ENCODE peak calls at places on chromosomes 2 and 18, in ten cellular contexts. G is A549; P is amygdala; M is NCI-H1694 treated with DMSO at 0.1 percent for 48 hours; C is GM23248; V is frontal cortex; Z is endodermal cell; O is NCI-H345; A is stimulated activated naive CD8-positive, alpha-beta T cell treated with anti-CD3 and anti-CD28 coated beads, Interleukin-15, Interleukin-2, amounts not matched to agents 100 U/mL and 50 U/mL, for 24 hours; U is upper lobe of right lung. W is an unnamed sample.
A peak's percentile ranks its signal among the peaks of the same experiment; 100 is the strongest.

GRCh38 chr2:43057742-43058706 is 168.4 kb downstream of the ZFP36L2 start:
- DNase-seq in G (no peak), P (no peak), M (no peak), C (no peak), V (no peak), Z (peak; percentile 65), O (no peak), A (no peak), U (no peak), W (no peak)

GRCh38 chr2:237254369-237254861 is 159.5 kb downstream of the COL6A3 start:
- DNase-seq in G (no peak), P (no peak), M (no peak), C (peak; percentile 68), V (no peak), Z (no peak), O (no peak), A (no peak), U (no peak), W (no peak)

GRCh38 chr18:12369211-12369610 is 7.8 kb downstream of the AFG3L2 start:
- DNase-seq in G (no peak), P (no peak), M (no peak), C (no peak), V (no peak), Z (no peak), O (no peak), A (no peak), U (no peak), W (no peak)

GRCh38 chr18:37161491-37161890 is 332.6 kb downstream of the KIAA1328 start:
- DNase-seq in G (no peak), P (no peak), M (no peak), C (no peak), V (no peak), Z (no peak), O (no peak), A (no peak), U (no peak), W (no peak)

GRCh38 chr2:241272298-241272721 is 43.2 kb downstream of the HDLBP start:
- DNase-seq in G (peak; percentile 19), P (no peak), M (no peak), C (peak; percentile 78), V (no peak), Z (peak; percentile 73), O (no peak), A (peak; percentile 35), U (peak; percentile 80), W (no peak)

GRCh38 chr18:47931707-47932103 is 1.2 kb upstream of the SMAD2 start:
- DNase-seq in G (peak; percentile 76), P (no peak), M (peak; percentile 83), C (peak; percentile 20), V (no peak), Z (no peak), O (peak; percentile 78), A (peak; percentile 30), U (peak; percentile 65), W (peak; percentile 34)

GRCh38 chr2:143433158-143433557 is 303.9 kb downstream of the ARHGAP15 start:
- DNase-seq in G (no peak), P (no peak), M (no peak), C (no peak), V (no peak), Z (no peak), O (no peak), A (no peak), U (no peak), W (no peak)

GRCh38 chr2:224077773-224078507 is 38.9 kb upstream of the SERPINE2 start:
- DNase-seq in G (no peak), P (no peak), M (no peak), C (no peak), V (no peak), Z (no peak), O (no peak), A (no peak), U (no peak), W (no peak)

GRCh38 chr2:86439879-86440630 is 1.1 kb upstream of the KDM3A start:
- DNase-seq in G (peak; percentile 13), P (no peak), M (no peak), C (no peak), V (no peak), Z (no peak), O (no peak), A (no peak), U (no peak), W (no peak)

GRCh38 chr2:227853204-227853629 is 18.2 kb upstream of the DAW1 start:
- DNase-seq in G (peak; percentile 44), P (no peak), M (no peak), C (peak; percentile 74), V (no peak), Z (no peak), O (peak; percentile 14), A (no peak), U (no peak), W (peak; percentile 33)

GRCh38 chr2:159064446-159065301 is 96.2 kb downstream of the TANC1 start:
- DNase-seq in G (no peak), P (no peak), M (no peak), C (peak; percentile 33), V (no peak), Z (peak; percentile 83), O (no peak), A (no peak), U (no peak), W (no peak)

GRCh38 chr2:197255550-197255949 is 55.0 kb downstream of the ANKRD44 start:
- DNase-seq in G (no peak), P (peak; percentile 75), M (no peak), C (peak; percentile 78), V (peak; percentile 15), Z (peak; percentile 78), O (peak; percentile 11), A (peak; percentile 84), U (peak; percentile 83), W (no peak)

GRCh38 chr2:174681099-174681982 is 82.9 kb downstream of the CHRNA1 start:
- DNase-seq in G (peak; percentile 53), P (no peak), M (peak; percentile 8), C (peak; percentile 76), V (no peak), Z (peak; percentile 69), O (peak; percentile 8), A (no peak), U (no peak), W (no peak)

GRCh38 chr2:27303093-27304025 is 4.9 kb downstream of the UCN start:
- DNase-seq in G (peak; percentile 80), P (peak; percentile 55), M (peak; percentile 87), C (peak; percentile 88), V (peak; percentile 65), Z (peak; percentile 69), O (peak; percentile 83), A (peak; percentile 50), U (peak; percentile 64), W (peak; percentile 57)

GRCh38 chr18:63131944-63132818 is 187.4 kb downstream of the BCL2 start:
- DNase-seq in G (no peak), P (no peak), M (no peak), C (no peak), V (no peak), Z (no peak), O (no peak), A (no peak), U (no peak), W (no peak)

GRCh38 chr18:63237911-63238710 is 81.5 kb downstream of the BCL2 start:
- DNase-seq in G (peak; percentile 56), P (peak; percentile 43), M (no peak), C (peak; percentile 92), V (peak; percentile 17), Z (peak; percentile 77), O (no peak), A (no peak), U (no peak), W (no peak)

GRCh38 chr2:106801256-106801655 is 84.7 kb downstream of the ST6GAL2 start:
- DNase-seq in G (no peak), P (no peak), M (no peak), C (no peak), V (no peak), Z (peak; percentile 77), O (no peak), A (no peak), U (no peak), W (no peak)

GRCh38 chr2:164593541-164593940 is 27.7 kb downstream of the GRB14 start:
- DNase-seq in G (no peak), P (no peak), M (no peak), C (no peak), V (no peak), Z (no peak), O (no peak), A (no peak), U (no peak), W (no peak)

GRCh38 chr2:173676647-173677046 is 288.5 kb downstream of the SP3 start:
- DNase-seq in G (no peak), P (no peak), M (no peak), C (no peak), V (no peak), Z (no peak), O (no peak), A (no peak), U (no peak), W (no peak)

GRCh38 chr2:235497096-235497495 is 3.3 kb downstream of the AGAP1 start:
- DNase-seq in G (no peak), P (peak; percentile 63), M (no peak), C (no peak), V (no peak), Z (peak; percentile 37), O (no peak), A (no peak), U (no peak), W (no peak)

GRCh38 chr2:128187032-128187654 is 96.1 kb downstream of the UGGT1 start:
- DNase-seq in G (peak; percentile 33), P (no peak), M (no peak), C (peak; percentile 66), V (no peak), Z (no peak), O (no peak), A (no peak), U (no peak), W (no peak)

GRCh38 chr18:58527116-58528010 is 101.5 kb downstream of the ALPK2 start:
- DNase-seq in G (peak; percentile 92), P (no peak), M (no peak), C (peak; percentile 76), V (no peak), Z (no peak), O (no peak), A (no peak), U (no peak), W (no peak)

GRCh38 chr2:135471106-135471505 is 59.9 kb downstream of the ZRANB3 start:
- DNase-seq in G (no peak), P (no peak), M (no peak), C (peak; percentile 9), V (no peak), Z (no peak), O (no peak), A (no peak), U (no peak), W (no peak)

GRCh38 chr18:48781990-48782368 is 168.8 kb downstream of the SMAD7 start:
- DNase-seq in G (no peak), P (no peak), M (no peak), C (peak; percentile 30), V (no peak), Z (no peak), O (no peak), A (no peak), U (no peak), W (no peak)

GRCh38 chr2:241820625-241821384 is 11.8 kb downstream of the NEU4 start:
- DNase-seq in G (no peak), P (no peak), M (no peak), C (no peak), V (no peak), Z (peak; percentile 49), O (no peak), A (no peak), U (peak; percentile 64), W (no peak)

GRCh38 chr2:120489023-120489422 is 143.1 kb downstream of the INHBB start:
- DNase-seq in G (no peak), P (peak; percentile 16), M (no peak), C (no peak), V (no peak), Z (peak; percentile 68), O (no peak), A (no peak), U (no peak), W (no peak)

GRCh38 chr2:78701546-78701945 is 324.0 kb upstream of the REG3G start:
- DNase-seq in G (no peak), P (no peak), M (no peak), C (peak; percentile 0), V (no peak), Z (no peak), O (no peak), A (no peak), U (no peak), W (no peak)

GRCh38 chr2:168772704-168773103 is 29.7 kb upstream of the NOSTRIN start:
- DNase-seq in G (no peak), P (no peak), M (no peak), C (no peak), V (no peak), Z (no peak), O (no peak), A (no peak), U (no peak), W (no peak)